ENCODE peak calls at places on chromosomes 5 and 9, in five cellular contexts. B, T, S, M and V are unnamed samples.
A peak's percentile ranks its signal among the peaks of the same experiment; 100 is the strongest.

GRCh38 chr9:92534199-92535159 is 1.3 kb downstream of the ECM2 start:
- DNase-seq in M (no peak), B (peak; percentile 34), T (no peak), S (no peak), V (no peak)

GRCh38 chr9:16266648-16267276 is 603.7 kb downstream of the BNC2 start:
- DNase-seq in M (no peak), B (no peak), S (no peak), T (peak; percentile 28), V (peak; percentile 33)

GRCh38 chr9:128558431-128559310 is 6.3 kb downstream of the SPTAN1 start:
- DNase-seq in B (peak; percentile 95), S (peak; percentile 80), T (peak; percentile 50), M (no peak), V (peak; percentile 94)

GRCh38 chr9:124386201-124386600 is 29.0 kb downstream of the PSMB7 start:
- DNase-seq in T (no peak), M (no peak), S (no peak), B (peak; percentile 11), V (no peak)

GRCh38 chr9:105637787-105638395 is 24.4 kb upstream of the TAL2 start:
- DNase-seq in T (no peak), B (peak; percentile 3), S (no peak), M (no peak), V (no peak)

GRCh38 chr5:54882841-54883240 is 102.6 kb downstream of the ESM1 start:
- DNase-seq in M (no peak), S (no peak), B (no peak), T (no peak), V (no peak)

GRCh38 chr5:31996909-31997308 is 177.2 kb downstream of the GOLPH3 start:
- DNase-seq in S (no peak), B (no peak), M (no peak), T (no peak), V (no peak)

GRCh38 chr9:118281787-118282186 is 577.6 kb downstream of the TLR4 start:
- DNase-seq in S (no peak), B (no peak), T (no peak), M (no peak), V (no peak)

GRCh38 chr5:178103612-178104011 is 9.7 kb upstream of the N4BP3 start:
- DNase-seq in B (no peak), M (no peak), T (no peak), S (no peak), V (no peak)

GRCh38 chr5:33726422-33727165 is 165.2 kb downstream of the ADAMTS12 start:
- DNase-seq in B (peak; percentile 55), T (no peak), S (no peak), M (no peak), V (no peak)

GRCh38 chr9:70256123-70256551 is 2.6 kb upstream of the SMC5 start:
- DNase-seq in B (peak; percentile 89), T (no peak), S (peak; percentile 15), M (no peak), V (no peak)

GRCh38 chr9:125404733-125405132 is 143.1 kb downstream of the GAPVD1 start:
- DNase-seq in S (no peak), M (no peak), B (no peak), T (no peak), V (no peak)

GRCh38 chr9:99823392-99824377 is 2.0 kb downstream of the NR4A3 start:
- DNase-seq in T (no peak), S (no peak), M (no peak), B (peak; percentile 47), V (peak; percentile 90)

GRCh38 chr5:79088507-79088906 is 18.9 kb downstream of the BHMT2 start:
- DNase-seq in M (no peak), S (no peak), T (peak; percentile 7), B (no peak), V (no peak)

GRCh38 chr9:70498866-70499265 is 84.4 kb upstream of the KLF9 start:
- DNase-seq in T (no peak), M (no peak), B (no peak), S (no peak), V (no peak)

GRCh38 chr9:14908221-14909206 is 1.7 kb downstream of the FREM1 start:
- DNase-seq in M (no peak), B (no peak), T (no peak), S (no peak), V (no peak)

GRCh38 chr9:137294091-137294683 is 7.9 kb downstream of the NRARP start:
- DNase-seq in M (no peak), S (no peak), B (peak; percentile 56), T (no peak), V (peak; percentile 52)

GRCh38 chr5:140642718-140643117 is 3.5 kb downstream of the TMCO6 start:
- DNase-seq in B (peak; percentile 45), M (peak; percentile 73), S (peak; percentile 81), T (no peak), V (no peak)

GRCh38 chr5:74141053-74141452 is 499.5 kb downstream of the ENC1 start:
- DNase-seq in M (no peak), S (no peak), B (peak; percentile 79), T (no peak), V (no peak)

GRCh38 chr5:173327084-173327947 is 898 bp downstream of the STC2 start:
- DNase-seq in T (no peak), M (no peak), B (peak; percentile 58), S (no peak), V (peak; percentile 28)

GRCh38 chr9:70933318-70933717 is 188.1 kb downstream of the TRPM3 start:
- DNase-seq in T (no peak), S (no peak), B (peak; percentile 8), M (no peak), V (no peak)

GRCh38 chr5:72711361-72711760 is 105.1 kb upstream of the TNPO1 start:
- DNase-seq in S (no peak), M (no peak), T (no peak), B (no peak), V (no peak)

GRCh38 chr9:108049026-108049591 is 559.5 kb upstream of the KLF4 start:
- DNase-seq in T (no peak), B (peak; percentile 97), M (peak; percentile 84), S (peak; percentile 78), V (no peak)

GRCh38 chr5:65441800-65442199 is 39.9 kb downstream of the ADAMTS6 start:
- DNase-seq in B (no peak), M (no peak), S (no peak), T (no peak), V (no peak)

GRCh38 chr9:33139421-33140228 is 27.5 kb downstream of the B4GALT1 start:
- DNase-seq in S (peak; percentile 97), T (no peak), M (peak; percentile 90), B (peak; percentile 96), V (no peak)

GRCh38 chr9:33143241-33143642 is 23.9 kb downstream of the B4GALT1 start:
- DNase-seq in B (peak; percentile 80), M (no peak), T (no peak), S (no peak), V (peak; percentile 40)

GRCh38 chr9:33138768-33139167 is 28.4 kb downstream of the B4GALT1 start:
- DNase-seq in T (no peak), M (no peak), S (no peak), B (no peak), V (peak; percentile 28)

GRCh38 chr9:33142531-33142930 is 24.6 kb downstream of the B4GALT1 start:
- DNase-seq in S (no peak), T (no peak), M (no peak), B (no peak), V (no peak)

DNA sequence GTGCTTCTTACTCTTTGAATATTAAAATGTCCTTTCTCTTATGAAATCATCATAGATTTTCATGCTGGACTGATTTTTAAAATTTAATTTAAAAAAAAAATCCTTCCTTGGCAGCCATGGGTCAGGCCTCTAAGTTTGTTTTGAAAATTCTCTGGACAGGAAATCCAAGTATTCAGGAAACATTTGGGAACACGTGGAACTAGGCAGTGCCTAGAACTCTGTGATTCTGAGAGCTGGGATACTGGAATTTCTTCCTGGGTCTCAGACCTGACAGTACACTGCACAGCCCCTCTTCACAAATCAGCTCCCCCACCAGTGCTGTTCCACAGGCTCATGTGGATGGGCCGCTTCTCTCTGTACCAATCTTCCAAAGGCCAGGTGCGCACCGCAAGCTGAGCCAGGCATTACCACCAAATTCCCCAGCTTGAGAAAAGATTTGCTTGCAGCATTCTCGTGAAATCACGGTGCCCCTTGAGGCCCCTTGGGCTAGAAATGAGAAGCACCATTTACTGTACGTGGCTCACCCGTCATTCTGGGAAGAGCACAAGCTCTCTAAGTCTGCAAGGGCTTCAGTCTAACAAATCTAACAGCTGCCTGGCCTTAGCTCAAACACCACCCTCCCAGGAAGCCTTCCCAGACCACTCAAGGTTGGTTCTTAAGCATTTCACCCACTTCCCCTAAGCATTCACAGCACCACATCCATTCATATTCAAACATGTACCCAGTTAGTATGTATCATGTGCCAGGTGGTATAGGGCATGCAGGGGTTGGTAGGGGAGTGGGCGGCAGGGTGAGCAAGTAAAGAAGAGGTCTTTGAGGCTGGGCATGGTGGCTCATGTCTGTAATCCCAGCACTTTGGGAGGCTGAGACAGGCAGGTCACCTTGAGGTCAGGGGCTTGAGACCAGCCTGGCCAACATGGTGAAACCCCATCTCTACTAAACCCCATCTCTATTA is 26.5 kb downstream of the B4GALT1 start:
- DNase-seq in B (no peak), S (no peak), M (no peak), T (no peak), V (peak; percentile 56)
- TF ChIP-seq CTCF in B (no peak), S (no peak), M (no peak), T (no peak), V (no peak)

GRCh38 chr9:113913426-113914195 is 37.5 kb downstream of the ZNF618 start:
- DNase-seq in B (peak; percentile 28), M (no peak), T (no peak), S (no peak), V (no peak)
- TF ChIP-seq CTCF in B (no peak), M (no peak), T (no peak), S (no peak), V (no peak)

GRCh38 chr9:111696796-111697195 is 35.4 kb downstream of the GNG10 start:
- DNase-seq in M (no peak), S (no peak), B (no peak), T (no peak), V (no peak)

GRCh38 chr9:111691686-111692329 is 30.4 kb downstream of the GNG10 start:
- DNase-seq in M (peak; percentile 15), B (peak; percentile 48), T (no peak), S (peak; percentile 23), V (no peak)
- TF ChIP-seq CTCF in M (peak; percentile 38), B (peak; percentile 51), T (peak; percentile 37), S (peak; percentile 29), V (peak; percentile 23)

GRCh38 chr9:72529531-72529930 is 8.1 kb downstream of the TMC1 start:
- DNase-seq in S (no peak), M (no peak), T (no peak), B (no peak), V (no peak)

GRCh38 chr9:72527801-72528195 is 6.4 kb downstream of the TMC1 start:
- DNase-seq in M (no peak), B (no peak), S (no peak), T (no peak), V (no peak)

GRCh38 chr9:72524820-72525539 is 3.6 kb downstream of the TMC1 start:
- DNase-seq in S (peak; percentile 93), B (peak; percentile 100), T (no peak), M (peak; percentile 79), V (peak; percentile 60)

GRCh38 chr9:72526901-72527800 is 5.7 kb downstream of the TMC1 start:
- DNase-seq in S (peak; percentile 88), M (peak; percentile 86), B (peak; percentile 93), T (peak; percentile 70), V (peak; percentile 90)
- TF ChIP-seq CTCF in S (no peak), M (no peak), B (no peak), T (no peak), V (no peak)